ENCODE peak calls at places on chromosomes 6 and 20, in six cellular contexts. J is GM12864, S is ELF-1, R is GDM1, X is NCI-H1105, G is RPMI8226. Z is an unnamed sample.

GRCh38 chr6:156725712-156726111 is 51.5 kb upstream of the ARID1B start:
- DNase-seq in R (no peak), X (no peak), G (no peak), S (no peak), J (no peak), Z (no peak)

GRCh38 chr20:56788041-56788670 is 159.1 kb downstream of the TFAP2C start:
- DNase-seq in R (no peak), G (no peak), S (peak), J (no peak), X (no peak), Z (no peak)

GRCh38 chr6:23349521-23350147 is 776.4 kb upstream of the NRSN1 start:
- DNase-seq in R (no peak), S (no peak), J (no peak), X (peak), G (no peak), Z (no peak)

GRCh38 chr20:63376283-63377250 is 15.4 kb upstream of the CHRNA4 start:
- DNase-seq in G (no peak), X (no peak), S (no peak), J (no peak), R (no peak), Z (no peak)

GRCh38 chr6:137286926-137287325 is 67.7 kb upstream of the IFNGR1 start:
- DNase-seq in R (no peak), J (no peak), S (no peak), X (no peak), G (no peak), Z (no peak)

GRCh38 chr6:119284861-119285521 is 64.6 kb downstream of the MAN1A1 start:
- DNase-seq in R (no peak), S (peak), X (no peak), G (peak), J (no peak), Z (no peak)

GRCh38 chr6:166815629-166816028 is 140.7 kb downstream of the RNASET2 start:
- DNase-seq in X (no peak), G (peak), R (no peak), J (no peak), S (no peak), Z (no peak)

GRCh38 chr6:144266091-144266649 is 19.0 kb upstream of the UTRN start:
- DNase-seq in J (no peak), R (no peak), G (peak), X (no peak), S (peak), Z (no peak)

GRCh38 chr6:117508450-117508971 is 26.0 kb downstream of the DCBLD1 start:
- DNase-seq in S (no peak), G (no peak), R (no peak), X (no peak), J (no peak), Z (no peak)

GRCh38 chr6:152682141-152682540 is 15.6 kb upstream of the MYCT1 start:
- DNase-seq in J (no peak), X (no peak), G (no peak), S (peak), R (no peak), Z (no peak)

GRCh38 chr6:150191809-150192208 is 49.0 kb downstream of the PPP1R14C start:
- DNase-seq in X (no peak), S (no peak), J (no peak), G (no peak), R (no peak), Z (no peak)

GRCh38 chr6:129281173-129281796 is 398.3 kb downstream of the LAMA2 start:
- DNase-seq in X (peak), G (no peak), R (no peak), J (no peak), S (no peak), Z (no peak)

GRCh38 chr6:19719691-19720127 is 117.5 kb upstream of the ID4 start:
- DNase-seq in G (no peak), R (no peak), X (no peak), J (no peak), S (peak), Z (peak)

GRCh38 chr6:168582581-168582981 is 141.6 kb downstream of the SMOC2 start:
- DNase-seq in G (no peak), R (no peak), J (no peak), X (no peak), S (no peak), Z (no peak)

GRCh38 chr6:52368002-52368401 is 6.1 kb downstream of the PAQR8 start:
- DNase-seq in S (no peak), J (no peak), G (no peak), R (no peak), X (no peak), Z (no peak)

GRCh38 chr20:62966212-62967148 is 14.0 kb downstream of the SLC17A9 start:
- DNase-seq in X (no peak), J (no peak), G (no peak), R (no peak), S (no peak), Z (no peak)

Z was measured in NCI-H1694.